ENCODE peak calls at places on chromosomes 12 and 14, in five cellular contexts. Y is HepG2, V is stomach, I is uterus, E is heart left ventricle. D is an unnamed sample.
A peak's percentile ranks its signal among the peaks of the same experiment; 100 is the strongest.

GRCh38 chr14:101064718-101065117 is 161.2 kb upstream of the RTL1 start:
- DNase-seq in Y (no peak), V (no peak), I (no peak), E (no peak), D (peak; percentile 6)

GRCh38 chr14:34425095-34425851 is 36.8 kb downstream of the SPTSSA start:
- DNase-seq in Y (peak; percentile 32), V (no peak), I (no peak), E (no peak), D (no peak)

GRCh38 chr14:36315159-36315853 is 5.1 kb downstream of the MBIP start:
- DNase-seq in Y (no peak), V (no peak), I (no peak), E (no peak), D (no peak)

GRCh38 chr12:72179841-72180240 is 92.3 kb upstream of the TRHDE start:
- DNase-seq in Y (no peak), V (no peak), I (no peak), E (no peak), D (no peak)

GRCh38 chr12:6925543-6926279 is 2.0 kb upstream of the ATN1 start:
- DNase-seq in Y (no peak), V (peak; percentile 77), I (peak; percentile 80), E (peak; percentile 79), D (peak; percentile 86)

GRCh38 chr14:93016275-93016845 is 93.4 kb downstream of the CHGA start:
- DNase-seq in Y (no peak), V (no peak), I (no peak), E (no peak), D (no peak)

GRCh38 chr14:64220056-64220455 is 74.1 kb downstream of the ESR2 start:
- DNase-seq in Y (no peak), V (no peak), I (no peak), E (no peak), D (no peak)

GRCh38 chr12:42859612-42860011 is 270.1 kb upstream of the PRICKLE1 start:
- DNase-seq in Y (no peak), V (no peak), I (no peak), E (no peak), D (no peak)

GRCh38 chr12:112288638-112289037 is 93.6 kb downstream of the HECTD4 start:
- DNase-seq in Y (no peak), V (no peak), I (no peak), E (no peak), D (no peak)

GRCh38 chr12:88338486-88338885 is 196.4 kb downstream of the TMTC3 start:
- DNase-seq in Y (no peak), V (no peak), I (no peak), E (no peak), D (no peak)

GRCh38 chr12:88339254-88339949 is 197.3 kb downstream of the TMTC3 start:
- DNase-seq in Y (no peak), V (no peak), I (no peak), E (no peak), D (no peak)

GRCh38 chr12:88339966-88340365 is 197.9 kb downstream of the TMTC3 start:
- DNase-seq in Y (no peak), V (no peak), I (no peak), E (no peak), D (no peak)

DNA sequence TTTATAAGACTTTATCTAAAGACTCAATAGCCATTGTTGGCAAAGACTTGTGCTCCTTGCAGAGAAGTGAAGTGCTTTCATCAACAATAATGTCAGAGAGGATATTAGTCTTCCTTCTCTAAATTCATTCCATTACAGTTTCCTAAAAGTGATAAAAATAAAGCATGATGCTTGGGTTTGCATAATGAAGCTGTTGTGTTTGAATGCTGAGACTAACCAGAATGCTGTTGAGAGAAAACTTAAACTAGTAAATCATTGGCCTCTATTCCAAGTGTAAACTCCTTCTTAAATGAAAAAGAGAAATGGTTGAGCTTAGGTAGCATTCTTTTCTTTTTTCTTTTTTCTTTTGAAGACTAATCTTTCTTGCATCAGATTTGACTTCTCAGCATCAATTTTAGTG is 200.3 kb downstream of the TMTC3 start:
- DNase-seq in Y (no peak), V (no peak), I (no peak), E (no peak), D (no peak)
- TF ChIP-seq POLR2A in Y (no peak), V (no peak), I (no peak), E (no peak), D (no peak)

GRCh38 chr12:108856428-108857157 is 790 bp downstream of the SSH1 start:
- DNase-seq in Y (peak; percentile 25), V (peak; percentile 83), I (peak; percentile 52), E (peak; percentile 80), D (peak; percentile 61)
- TF ChIP-seq POLR2A in Y (peak; percentile 52), V (no peak), I (no peak), E (no peak), D (no peak)

GRCh38 chr12:132194556-132194955 is 50.3 kb downstream of the NOC4L start:
- DNase-seq in Y (no peak), V (no peak), I (no peak), E (no peak), D (no peak)
- TF ChIP-seq POLR2A in Y (no peak), V (no peak), I (no peak), E (no peak), D (no peak)

GRCh38 chr12:120110550-120111501 is 5.7 kb downstream of the RAB35 start:
- DNase-seq in Y (no peak), V (peak; percentile 63), I (no peak), E (peak; percentile 72), D (no peak)
- TF ChIP-seq POLR2A in Y (no peak), V (no peak), I (no peak), E (no peak), D (no peak)

GRCh38 chr12:50200507-50201273 is 33.5 kb upstream of the CERS5 start:
- DNase-seq in Y (no peak), V (no peak), I (no peak), E (no peak), D (no peak)
- TF ChIP-seq POLR2A in Y (no peak), V (no peak), I (no peak), E (no peak), D (no peak)

D was measured in ovary.